ENCODE peak calls at places on chromosome 4, in eight cellular contexts. G is fibroblast of lung, T is H1, A is GM23248, M is Karpas-422, E is IMR-90, K is K562, O is GM12878. L is an unnamed sample.

GRCh38 chr4:57139783-57140182 is 29.6 kb upstream of the IGFBP7 start:
- DNase-seq in G (no peak), T (no peak), A (no peak), M (no peak), E (no peak), K (no peak), O (no peak), L (no peak)

GRCh38 chr4:38673109-38673978 is 9.3 kb downstream of the KLF3 start:
- DNase-seq in G (peak; percentile 34), T (no peak), A (peak; percentile 73), M (no peak), E (no peak), K (peak; percentile 89), O (no peak), L (peak; percentile 71)

GRCh38 chr4:71366776-71367175 is 28.0 kb downstream of the SLC4A4 start:
- DNase-seq in G (no peak), T (no peak), A (no peak), M (no peak), E (no peak), K (no peak), O (no peak), L (no peak)

GRCh38 chr4:87257523-87257922 is 37.1 kb upstream of the KLHL8 start:
- DNase-seq in G (no peak), T (no peak), A (no peak), M (no peak), E (no peak), K (no peak), O (no peak), L (no peak)

GRCh38 chr4:90769251-90769650 is 642.1 kb downstream of the CCSER1 start:
- DNase-seq in G (no peak), T (no peak), A (no peak), M (no peak), E (no peak), K (no peak), O (no peak), L (no peak)

GRCh38 chr4:55138367-55138766 is 13.0 kb upstream of the KDR start:
- DNase-seq in G (peak; percentile 38), T (no peak), A (no peak), M (no peak), E (no peak), K (no peak), O (no peak), L (no peak)

GRCh38 chr4:105605493-105605892 is 53.1 kb downstream of the ARHGEF38 start:
- DNase-seq in G (peak; percentile 82), T (no peak), A (peak; percentile 39), M (no peak), E (peak; percentile 17), K (no peak), O (no peak), L (peak; percentile 9)

GRCh38 chr4:112898357-112899141 is 150.9 kb upstream of the ANK2 start:
- DNase-seq in G (peak; percentile 12), T (no peak), A (peak; percentile 65), M (no peak), E (no peak), K (no peak), O (no peak), L (no peak)

GRCh38 chr4:48949518-48950207 is 36.4 kb upstream of the CWH43 start:
- DNase-seq in G (peak; percentile 22), T (no peak), A (peak; percentile 87), M (no peak), E (no peak), K (no peak), O (no peak), L (peak; percentile 76)

GRCh38 chr4:48033825-48034413 is 17.3 kb downstream of the NIPAL1 start:
- DNase-seq in G (peak; percentile 7), T (no peak), A (peak; percentile 37), M (peak; percentile 91), E (peak; percentile 3), K (peak; percentile 32), O (no peak), L (peak; percentile 61)

GRCh38 chr4:118120120-118120760 is 86.0 kb downstream of the NDST3 start:
- DNase-seq in G (no peak), T (no peak), A (no peak), M (no peak), E (no peak), K (no peak), O (no peak), L (no peak)

GRCh38 chr4:127309360-127310095 is 323.2 kb upstream of the INTU start:
- DNase-seq in G (peak; percentile 44), T (no peak), A (peak; percentile 43), M (no peak), E (peak; percentile 27), K (no peak), O (no peak), L (no peak)

GRCh38 chr4:21992330-21992729 is 43.8 kb upstream of the KCNIP4 start:
- DNase-seq in G (peak; percentile 76), T (no peak), A (peak; percentile 57), M (no peak), E (no peak), K (no peak), O (no peak), L (no peak)

GRCh38 chr4:38609614-38610013 is 54.4 kb upstream of the KLF3 start:
- DNase-seq in G (no peak), T (no peak), A (no peak), M (no peak), E (no peak), K (peak; percentile 30), O (no peak), L (peak; percentile 4)

GRCh38 chr4:4420421-4420820 is 33.5 kb downstream of the NSG1 start:
- DNase-seq in G (no peak), T (no peak), A (no peak), M (no peak), E (no peak), K (no peak), O (no peak), L (no peak)

GRCh38 chr4:94160774-94161173 is 46.9 kb upstream of the SMARCAD1 start:
- DNase-seq in G (no peak), T (no peak), A (no peak), M (peak; percentile 15), E (no peak), K (no peak), O (no peak), L (no peak)

GRCh38 chr4:80011636-80012236 is 61.3 kb downstream of the ANTXR2 start:
- DNase-seq in G (peak; percentile 83), T (no peak), A (peak; percentile 70), M (no peak), E (peak; percentile 94), K (no peak), O (no peak), L (no peak)

GRCh38 chr4:108004646-108005045 is 15.0 kb downstream of the HADH start:
- DNase-seq in G (no peak), T (no peak), A (no peak), M (no peak), E (no peak), K (no peak), O (no peak), L (no peak)
- H3K4me1 ChIP-seq in G (peaks cover 6% of the 10 kb centered on the region), T (peaks cover 11% of the 10 kb centered on the region), A (peaks cover 17% of the 10 kb centered on the region), M (peaks cover 13% of the 10 kb centered on the region), E (peaks cover 6% of the 10 kb centered on the region), K (no peaks in the 10 kb centered on the region), O (no peaks in the 10 kb centered on the region), L (peaks cover 11% of the 10 kb centered on the region)

GRCh38 chr4:1246901-1247810 is 1.8 kb downstream of the CTBP1 start:
- DNase-seq in G (no peak), T (no peak), A (peak; percentile 65), M (peak; percentile 62), E (no peak), K (peak; percentile 43), O (no peak), L (no peak)
- H4K20me1 ChIP-seq in G (no peaks in the 10 kb centered on the region), T (peaks cover 17% of the 10 kb centered on the region), A (no peaks in the 10 kb centered on the region), M (peaks cover 54% of the 10 kb centered on the region), E (peaks cover 53% of the 10 kb centered on the region), K (no peaks in the 10 kb centered on the region), O (peaks cover 7% of the 10 kb centered on the region), L (peaks cover 15% of the 10 kb centered on the region)

GRCh38 chr4:150581611-150582010 is 340 bp upstream of the MAB21L2 start:
- DNase-seq in G (peak; percentile 95), T (no peak), A (no peak), M (no peak), E (peak; percentile 94), K (no peak), O (no peak), L (no peak)

GRCh38 chr4:150582101-150582565 is at the start of gene MAB21L2:
- DNase-seq in G (peak; percentile 58), T (no peak), A (no peak), M (no peak), E (peak; percentile 46), K (no peak), O (no peak), L (no peak)

GRCh38 chr4:150584198-150584593 is 2.2 kb downstream of the MAB21L2 start:
- DNase-seq in G (no peak), T (no peak), A (no peak), M (no peak), E (no peak), K (no peak), O (no peak), L (no peak)

GRCh38 chr4:150582881-150583286 is 933 bp downstream of the MAB21L2 start:
- DNase-seq in G (peak; percentile 51), T (no peak), A (no peak), M (no peak), E (peak; percentile 51), K (no peak), O (no peak), L (no peak)

DNA sequence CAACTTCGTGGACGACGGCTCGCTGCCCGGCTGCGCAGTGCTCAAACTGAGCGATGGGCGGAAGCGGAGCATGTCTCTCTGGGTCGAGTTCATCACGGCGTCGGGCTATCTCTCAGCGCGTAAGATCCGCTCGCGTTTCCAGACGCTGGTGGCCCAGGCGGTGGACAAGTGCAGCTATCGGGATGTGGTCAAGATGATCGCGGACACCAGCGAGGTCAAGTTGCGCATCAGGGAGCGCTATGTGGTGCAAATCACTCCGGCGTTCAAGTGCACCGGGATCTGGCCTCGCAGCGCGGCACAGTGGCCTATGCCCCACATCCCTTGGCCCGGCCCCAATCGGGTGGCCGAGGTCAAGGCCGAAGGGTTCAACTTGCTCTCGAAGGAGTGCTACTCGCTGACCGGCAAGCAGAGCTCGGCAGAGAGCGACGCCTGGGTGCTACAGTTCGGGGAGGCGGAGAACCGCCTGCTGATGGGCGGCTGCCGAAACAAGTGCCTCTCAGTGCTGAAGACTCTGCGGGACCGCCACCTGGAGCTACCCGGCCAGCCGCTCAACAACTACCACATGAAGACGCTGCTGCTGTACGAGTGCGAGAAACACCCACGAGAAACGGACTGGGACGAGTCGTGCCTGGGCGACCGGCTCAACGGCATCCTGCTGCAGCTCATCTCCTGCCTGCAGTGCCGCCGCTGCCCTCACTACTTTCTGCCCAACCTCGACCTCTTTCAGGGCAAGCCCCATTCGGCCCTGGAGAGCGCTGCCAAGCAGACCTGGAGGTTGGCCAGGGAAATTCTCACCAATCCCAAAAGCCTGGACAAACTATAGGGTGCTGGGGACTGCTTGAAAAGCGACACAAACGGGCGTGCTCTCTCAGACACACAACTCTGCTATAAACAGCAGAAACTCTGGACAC is 1.6 kb downstream of the MAB21L2 start:
- DNase-seq in G (peak; percentile 60), T (no peak), A (no peak), M (no peak), E (peak; percentile 47), K (no peak), O (no peak), L (no peak)
- H3K9ac ChIP-seq in G (peak overlapping the region; percentile 39), T (peak overlapping the region; percentile 8), A (no peak overlapping the region), M (no peak overlapping the region), E (peak overlapping the region; percentile 64), K (no peak overlapping the region), O (no peak overlapping the region), L (no peak overlapping the region)

DNA sequence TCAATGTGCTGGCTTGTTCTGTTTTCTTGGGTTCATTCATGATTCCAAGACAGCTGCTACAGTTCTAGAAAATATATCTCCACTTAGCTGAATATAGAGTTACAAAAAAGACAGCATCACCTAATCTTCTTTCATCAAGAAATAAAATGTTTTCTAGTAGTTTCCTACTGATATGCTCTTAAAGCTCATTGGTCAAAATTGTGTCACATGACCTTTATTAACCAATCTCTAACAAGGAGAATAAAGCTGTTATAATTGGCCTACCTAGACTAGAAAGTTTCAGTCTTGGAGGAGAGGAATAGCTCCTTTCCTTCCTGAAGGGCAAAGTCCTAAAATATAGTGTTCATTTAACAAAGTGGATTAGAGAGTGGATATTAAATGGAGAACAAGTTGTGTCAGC is 8.1 kb upstream of the PCDH18 start:
- DNase-seq in G (no peak), T (no peak), A (no peak), M (no peak), E (no peak), K (no peak), O (no peak), L (no peak)
- H3K4me1 ChIP-seq in G (peaks cover 4% of the 10 kb centered on the region), T (peaks cover 18% of the 10 kb centered on the region), A (peaks cover 46% of the 10 kb centered on the region), M (no peaks in the 10 kb centered on the region), E (peaks cover 4% of the 10 kb centered on the region), K (no peaks in the 10 kb centered on the region), O (no peaks in the 10 kb centered on the region), L (no peaks in the 10 kb centered on the region)